ENCODE peak calls at places on chromosomes 6 and 20, in seven cellular contexts. P is endothelial cell, T is uterus, N is heart right ventricle, Q is neural crest cell, Y is heart left ventricle, B is gastrocnemius medialis. A is an unnamed sample.
A peak's percentile ranks its signal among the peaks of the same experiment; 100 is the strongest.

GRCh38 chr20:62533591-62534495 is 58.0 kb upstream of the GATA5 start:
- DNase-seq in P (no peak), T (no peak), N (no peak), Q (no peak), Y (no peak), B (no peak), A (no peak)

GRCh38 chr6:18412073-18412472 is 24.9 kb downstream of the RNF144B start:
- DNase-seq in P (no peak), T (no peak), N (no peak), Q (no peak), Y (no peak), B (no peak), A (no peak)

GRCh38 chr6:159700970-159701369 is 7.9 kb upstream of the SOD2 start:
- DNase-seq in P (no peak), T (no peak), N (no peak), Q (no peak), Y (no peak), B (no peak), A (no peak)

GRCh38 chr20:43558412-43559146 is at the start of gene SGK2:
- DNase-seq in P (no peak), T (no peak), N (no peak), Q (no peak), Y (no peak), B (no peak), A (no peak)

GRCh38 chr20:59671661-59672471 is 67.5 kb downstream of the PHACTR3 start:
- DNase-seq in P (no peak), T (no peak), N (no peak), Q (no peak), Y (no peak), B (no peak), A (no peak)

GRCh38 chr6:51105357-51105756 is 286.7 kb downstream of the TFAP2B start:
- DNase-seq in P (no peak), T (no peak), N (no peak), Q (no peak), Y (no peak), B (no peak), A (no peak)

GRCh38 chr6:134419717-134420116 is 101.8 kb upstream of the SGK1 start:
- DNase-seq in P (no peak), T (no peak), N (no peak), Q (no peak), Y (no peak), B (no peak), A (no peak)

GRCh38 chr20:19993937-19994667 is 23.1 kb upstream of the NAA20 start:
- DNase-seq in P (no peak), T (no peak), N (peak; percentile 52), Q (no peak), Y (peak; percentile 61), B (peak; percentile 62), A (no peak)

GRCh38 chr6:149166747-149167146 is 150.8 kb upstream of the TAB2 start:
- DNase-seq in P (no peak), T (no peak), N (no peak), Q (no peak), Y (no peak), B (no peak), A (no peak)

GRCh38 chr6:160036790-160037206 is 67.9 kb downstream of the IGF2R start:
- DNase-seq in P (no peak), T (peak; percentile 56), N (no peak), Q (no peak), Y (no peak), B (peak; percentile 53), A (no peak)

GRCh38 chr6:156658186-156658585 is 119.0 kb upstream of the ARID1B start:
- DNase-seq in P (no peak), T (no peak), N (no peak), Q (no peak), Y (peak; percentile 48), B (no peak), A (no peak)

GRCh38 chr6:46174904-46175303 is 4.1 kb upstream of the ENPP5 start:
- DNase-seq in P (no peak), T (no peak), N (no peak), Q (no peak), Y (no peak), B (no peak), A (no peak)

GRCh38 chr6:138206862-138207261 is 11.4 kb downstream of the PBOV1 start:
- DNase-seq in P (no peak), T (no peak), N (no peak), Q (no peak), Y (no peak), B (no peak), A (no peak)

GRCh38 chr6:36963451-36964290 is 9.1 kb downstream of the PI16 start:
- DNase-seq in P (no peak), T (no peak), N (no peak), Q (no peak), Y (peak; percentile 43), B (no peak), A (no peak)

GRCh38 chr6:37092851-37093727 is 76.9 kb upstream of the PIM1 start:
- DNase-seq in P (no peak), T (peak; percentile 71), N (no peak), Q (no peak), Y (no peak), B (no peak), A (no peak)

GRCh38 chr6:165988306-165988756 is 179.3 kb downstream of the TBXT start:
- DNase-seq in P (no peak), T (no peak), N (no peak), Q (peak; percentile 47), Y (no peak), B (no peak), A (peak; percentile 72)

GRCh38 chr6:116008470-116009229 is 52.0 kb downstream of the FRK start:
- DNase-seq in P (no peak), T (no peak), N (peak; percentile 11), Q (no peak), Y (no peak), B (no peak), A (no peak)

GRCh38 chr6:16345449-16346330 is 107.3 kb downstream of the GMPR start:
- DNase-seq in P (no peak), T (peak; percentile 74), N (no peak), Q (no peak), Y (no peak), B (no peak), A (no peak)

GRCh38 chr6:1916334-1916985 is 306.7 kb downstream of the FOXC1 start:
- DNase-seq in P (no peak), T (no peak), N (no peak), Q (no peak), Y (no peak), B (no peak), A (no peak)

GRCh38 chr20:21656299-21657067 is 49.0 kb upstream of the PAX1 start:
- DNase-seq in P (no peak), T (no peak), N (no peak), Q (no peak), Y (no peak), B (no peak), A (no peak)

DNA sequence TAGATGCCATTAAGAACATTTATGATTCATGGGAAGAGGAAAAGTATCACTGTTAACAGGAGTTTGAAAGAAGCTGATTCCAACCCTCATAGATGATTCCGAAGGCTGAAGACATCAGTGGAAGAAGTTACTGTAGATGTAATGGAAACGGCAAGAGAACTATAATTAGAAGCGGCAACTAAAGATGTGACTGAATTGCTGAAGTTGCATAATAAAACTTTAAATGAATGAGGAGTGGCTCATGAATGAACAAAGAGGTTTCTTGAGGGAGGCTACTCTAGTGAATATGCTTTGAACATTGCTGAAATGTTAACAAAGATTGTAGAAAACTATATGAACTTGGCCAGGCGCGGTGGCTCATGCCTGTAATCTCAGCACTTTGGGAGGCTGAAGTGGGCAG is 84.1 kb downstream of the PHIP start:
- DNase-seq in P (no peak), T (no peak), N (no peak), Q (no peak), Y (no peak), B (no peak), A (no peak)
- TF ChIP-seq CTCF in P (no peak), T (no peak), N (no peak), Q (no peak), Y (no peak), B (no peak), A (no peak)

DNA sequence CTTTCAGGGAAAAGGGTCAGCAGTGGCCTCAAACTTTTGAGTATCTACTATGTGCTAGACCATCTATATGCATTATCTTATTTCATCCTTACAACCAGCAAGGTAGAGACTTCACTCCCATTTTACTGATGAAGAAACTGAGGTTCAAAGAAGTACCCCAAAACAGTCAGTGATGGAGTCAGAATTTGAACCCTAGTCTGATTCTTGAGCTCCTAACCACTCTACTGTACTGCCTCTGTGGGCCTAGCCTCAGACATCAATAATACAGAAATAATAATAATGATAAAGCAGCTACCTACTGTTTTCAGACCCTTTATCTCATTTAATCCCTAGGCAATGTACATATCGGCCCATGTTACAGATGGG is 8.4 kb downstream of the ADA start:
- DNase-seq in P (no peak), T (no peak), N (no peak), Q (no peak), Y (no peak), B (no peak), A (no peak)
- TF ChIP-seq CTCF in P (no peak), T (no peak), N (no peak), Q (no peak), Y (no peak), B (no peak), A (no peak)

DNA sequence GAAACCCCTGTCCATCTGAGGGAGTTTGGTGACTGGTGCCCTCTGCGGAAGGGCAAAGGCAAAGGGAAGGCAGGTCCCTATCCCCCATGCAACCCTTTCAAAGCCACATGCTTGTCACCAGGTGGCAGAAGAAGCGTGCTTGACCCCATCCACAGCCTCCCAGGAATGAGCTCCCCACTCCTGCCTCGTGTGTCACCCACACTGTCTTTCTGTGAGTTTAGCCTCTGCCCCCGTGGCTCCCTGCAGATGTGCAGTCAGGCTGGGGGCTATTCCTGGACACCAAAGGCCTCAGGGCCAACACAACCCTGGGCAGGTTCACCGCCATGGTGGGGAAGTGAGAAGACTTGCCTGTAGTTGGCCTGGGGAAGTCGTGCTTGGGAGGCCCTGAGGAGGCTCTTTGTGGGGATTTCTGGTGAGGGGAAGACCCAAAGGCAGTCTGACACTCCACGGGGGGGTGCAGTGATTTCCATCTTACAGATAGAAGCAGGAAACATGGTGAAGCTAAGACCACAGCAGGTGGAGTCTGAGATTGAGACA is 16.6 kb upstream of the PCMTD2 start:
- DNase-seq in P (no peak), T (no peak), N (no peak), Q (no peak), Y (no peak), B (no peak), A (no peak)
- TF ChIP-seq CTCF in P (no peak), T (no peak), N (no peak), Q (no peak), Y (no peak), B (no peak), A (no peak)

DNA sequence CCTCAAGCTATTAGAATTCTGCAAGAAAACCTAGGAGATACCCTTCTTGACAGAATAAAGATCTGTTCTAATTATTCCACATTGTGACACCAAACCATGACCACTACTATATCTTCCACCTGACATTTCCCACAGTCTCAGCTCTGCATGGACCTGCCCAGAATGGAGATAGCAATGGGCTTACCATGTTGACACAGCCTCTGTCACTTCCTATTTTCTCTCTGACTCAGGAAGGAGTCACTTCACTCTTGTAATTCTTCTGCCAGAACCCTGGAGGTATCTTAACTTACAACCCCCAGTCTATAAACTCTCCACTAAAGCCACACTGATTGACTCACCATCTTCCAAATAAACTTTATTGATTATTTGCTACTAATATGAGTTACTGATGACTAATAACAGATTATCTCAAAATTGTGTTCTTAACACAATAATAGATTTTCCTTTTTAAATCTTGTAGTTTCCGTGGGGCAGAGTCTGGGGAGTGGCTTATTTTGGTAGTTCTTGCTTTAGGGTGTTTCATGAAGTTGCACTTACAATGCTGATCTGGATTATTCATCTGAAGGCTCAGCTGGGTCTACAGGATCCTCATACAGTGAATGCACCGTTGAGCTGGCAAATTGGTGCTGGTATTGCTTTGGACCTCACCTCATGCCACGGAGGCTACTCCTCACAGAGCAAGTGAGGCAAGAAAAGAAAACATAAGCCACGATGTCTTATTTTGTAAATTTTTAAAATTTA is 869.9 kb downstream of the KIF16B start:
- DNase-seq in P (no peak), T (no peak), N (no peak), Q (no peak), Y (no peak), B (no peak), A (no peak)
- TF ChIP-seq CTCF in P (no peak), T (no peak), N (no peak), Q (no peak), Y (no peak), B (no peak), A (no peak)

A was measured in glutamatergic neuron.